ENCODE peak calls at places on chromosome 12, in eight cellular contexts. A, H, S, Q, E, N, U and W are unnamed samples.
A peak's percentile ranks its signal among the peaks of the same experiment; 100 is the strongest.

GRCh38 chr12:132523576-132524331 is 33.8 kb downstream of the FBRSL1 start:
- DNase-seq in Q (no peak), S (peak; percentile 84), N (peak; percentile 79), A (peak; percentile 62), H (peak; percentile 75), E (no peak), U (no peak), W (peak; percentile 55)

GRCh38 chr12:14059538-14059937 is 78.1 kb upstream of the GRIN2B start:
- DNase-seq in Q (no peak), U (no peak), A (no peak), N (no peak), S (no peak), E (no peak), H (peak; percentile 17), W (peak; percentile 62)

GRCh38 chr12:28104893-28105864 is 85.1 kb upstream of the CCDC91 start:
- DNase-seq in N (no peak), H (no peak), A (no peak), S (no peak), E (no peak), U (peak; percentile 56), Q (no peak), W (no peak)

GRCh38 chr12:67727652-67728295 is 79.2 kb downstream of the DYRK2 start:
- DNase-seq in S (no peak), H (no peak), A (no peak), N (no peak), E (no peak), Q (no peak), U (no peak), W (no peak)

GRCh38 chr12:58920956-58921861 is 905 bp upstream of the LRIG3 start:
- DNase-seq in E (no peak), N (no peak), U (no peak), A (no peak), H (no peak), S (no peak), Q (no peak), W (no peak)

GRCh38 chr12:114812858-114813761 is 129.1 kb upstream of the TBX3 start:
- DNase-seq in S (peak; percentile 31), Q (no peak), A (no peak), N (no peak), H (peak; percentile 77), E (no peak), U (peak; percentile 32), W (no peak)

GRCh38 chr12:107336705-107337104 is 243.4 kb upstream of the CRY1 start:
- DNase-seq in N (no peak), A (no peak), U (no peak), H (no peak), Q (no peak), E (no peak), S (no peak), W (no peak)

GRCh38 chr12:11133816-11134215 is 628 bp downstream of the TAS2R30 start:
- DNase-seq in Q (no peak), N (no peak), E (no peak), U (no peak), S (no peak), A (no peak), H (no peak), W (no peak)

GRCh38 chr12:2624543-2625266 is 170.1 kb upstream of the FKBP4 start:
- DNase-seq in N (no peak), H (peak; percentile 84), Q (no peak), U (peak; percentile 3), S (peak; percentile 93), A (no peak), E (no peak), W (peak; percentile 43)

GRCh38 chr12:89236748-89237428 is 115.4 kb downstream of the DUSP6 start:
- DNase-seq in N (no peak), Q (no peak), U (peak; percentile 60), H (no peak), S (no peak), A (no peak), E (no peak), W (peak; percentile 21)

GRCh38 chr12:3455312-3455711 is 35.7 kb upstream of the PRMT8 start:
- DNase-seq in U (no peak), H (no peak), S (no peak), A (no peak), E (no peak), N (no peak), Q (no peak), W (peak; percentile 69)

GRCh38 chr12:40054554-40055226 is 51.2 kb downstream of the SLC2A13 start:
- DNase-seq in H (no peak), E (peak; percentile 74), N (no peak), A (no peak), Q (no peak), S (no peak), U (peak; percentile 73), W (peak; percentile 20)

GRCh38 chr12:88291498-88292131 is 149.5 kb downstream of the TMTC3 start:
- DNase-seq in H (no peak), A (no peak), U (no peak), S (no peak), E (no peak), N (no peak), Q (no peak), W (no peak)

GRCh38 chr12:13164859-13165577 is 31.5 kb upstream of the EMP1 start:
- DNase-seq in U (no peak), A (no peak), E (no peak), N (no peak), Q (no peak), S (no peak), H (no peak), W (no peak)

GRCh38 chr12:953776-954175 is 4.3 kb upstream of the RAD52 start:
- DNase-seq in S (no peak), E (no peak), Q (no peak), U (peak; percentile 71), A (no peak), N (no peak), H (no peak), W (peak; percentile 29)

GRCh38 chr12:95096852-95097251 is 23.4 kb upstream of the NR2C1 start:
- DNase-seq in Q (no peak), H (no peak), U (peak; percentile 80), A (peak; percentile 15), N (peak; percentile 55), E (no peak), S (no peak), W (no peak)
- H3K27ac ChIP-seq in Q (no peak overlapping the region), H (peak overlapping the region; percentile 37), U (no peak overlapping the region), A (peak overlapping the region; percentile 53), N (peak overlapping the region; percentile 5), E (peak overlapping the region; percentile 62), S (no peak overlapping the region), W (no peak overlapping the region)

GRCh38 chr12:52387859-52388258 is 2.4 kb upstream of the KRT84 start:
- DNase-seq in N (no peak), A (no peak), Q (no peak), U (no peak), H (no peak), E (peak; percentile 42), S (no peak), W (no peak)

GRCh38 chr12:52389313-52390207 is 4.1 kb upstream of the KRT84 start:
- DNase-seq in S (peak; percentile 23), E (peak; percentile 48), U (peak; percentile 49), Q (no peak), N (no peak), H (no peak), A (no peak), W (no peak)

GRCh38 chr12:52392465-52393007 is 7.1 kb upstream of the KRT84 start:
- DNase-seq in A (no peak), H (no peak), S (no peak), N (no peak), E (peak; percentile 29), U (no peak), Q (no peak), W (no peak)

GRCh38 chr12:52391618-52392002 is 6.2 kb upstream of the KRT84 start:
- DNase-seq in Q (no peak), H (no peak), E (peak; percentile 89), N (peak; percentile 74), A (peak; percentile 72), S (no peak), U (no peak), W (no peak)

DNA sequence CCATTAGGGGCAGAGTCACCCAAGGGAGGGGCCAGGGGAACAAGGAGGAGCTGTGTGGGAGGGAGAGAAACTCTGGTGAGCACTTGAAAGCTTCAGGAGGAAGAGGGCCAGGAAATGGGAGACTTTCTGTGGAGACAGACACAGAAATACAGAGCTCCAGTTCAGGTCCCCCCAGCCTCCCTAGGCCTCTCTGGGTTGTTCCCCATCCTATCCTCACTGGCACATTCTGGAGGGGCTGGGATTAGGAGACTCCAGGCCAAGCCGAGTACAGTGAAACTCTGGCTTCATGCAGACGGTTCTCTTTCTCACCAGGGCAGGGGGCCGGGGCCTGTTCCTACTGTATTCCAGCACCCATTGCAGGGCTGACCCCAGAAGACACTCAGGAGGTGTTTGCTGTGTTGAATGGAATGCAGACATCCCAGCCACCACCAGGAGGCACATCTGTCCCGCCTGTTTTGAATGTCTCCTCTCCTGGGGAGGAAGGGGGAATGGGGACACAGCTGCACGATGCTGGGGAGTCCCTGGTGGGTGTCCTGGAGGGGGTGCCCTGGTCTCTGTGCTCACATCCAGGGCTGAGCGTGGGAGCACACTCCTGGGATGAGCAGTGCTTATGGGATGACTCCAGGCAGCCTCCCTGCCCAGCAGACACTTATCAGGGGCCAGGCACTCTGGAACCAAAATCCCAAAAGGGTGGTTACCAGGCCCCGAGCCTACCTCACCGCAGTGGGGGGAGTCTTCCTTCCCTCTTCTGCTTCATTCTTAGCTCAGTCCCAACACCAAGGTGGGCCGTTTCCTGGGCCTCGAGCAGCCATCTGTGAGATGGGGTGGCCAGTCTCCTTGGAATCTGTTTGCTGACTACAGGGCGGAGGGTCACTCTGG is 5.5 kb upstream of the KRT84 start:
- DNase-seq in E (peak; percentile 56), U (no peak), Q (no peak), S (peak; percentile 73), N (no peak), A (no peak), H (peak; percentile 51), W (no peak)
- TF ChIP-seq CTCF in E (peak; percentile 11), U (peak; percentile 59), Q (peak; percentile 7), S (peak; percentile 75), N (peak; percentile 24), A (peak; percentile 45), H (peak; percentile 75), W (no peak)

DNA sequence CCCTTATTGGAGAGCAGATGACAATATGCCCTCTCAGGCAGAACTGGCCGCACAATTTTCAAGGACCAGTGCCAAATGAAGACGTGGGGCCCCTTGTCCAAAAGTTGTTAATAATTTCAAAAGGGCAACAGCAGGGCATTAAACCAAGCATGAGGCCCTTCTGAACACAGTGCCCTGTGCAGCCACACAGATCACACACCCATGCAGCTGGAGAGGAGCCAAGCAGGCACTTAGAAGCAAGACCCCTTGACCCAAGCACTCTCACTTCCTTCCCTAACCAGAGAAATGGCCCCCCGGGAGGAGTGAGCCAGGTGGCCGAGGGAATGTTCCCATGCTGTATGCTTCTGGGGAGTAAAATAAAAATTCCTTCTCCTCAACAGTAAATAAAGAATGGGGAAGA is 114.0 kb upstream of the TMPO start:
- DNase-seq in Q (no peak), U (no peak), N (no peak), E (no peak), H (no peak), S (no peak), A (no peak), W (no peak)
- H3K27ac ChIP-seq in Q (no peak overlapping the region), U (no peak overlapping the region), N (no peak overlapping the region), E (no peak overlapping the region), H (no peak overlapping the region), S (no peak overlapping the region), A (no peak overlapping the region), W (no peak overlapping the region)

DNA sequence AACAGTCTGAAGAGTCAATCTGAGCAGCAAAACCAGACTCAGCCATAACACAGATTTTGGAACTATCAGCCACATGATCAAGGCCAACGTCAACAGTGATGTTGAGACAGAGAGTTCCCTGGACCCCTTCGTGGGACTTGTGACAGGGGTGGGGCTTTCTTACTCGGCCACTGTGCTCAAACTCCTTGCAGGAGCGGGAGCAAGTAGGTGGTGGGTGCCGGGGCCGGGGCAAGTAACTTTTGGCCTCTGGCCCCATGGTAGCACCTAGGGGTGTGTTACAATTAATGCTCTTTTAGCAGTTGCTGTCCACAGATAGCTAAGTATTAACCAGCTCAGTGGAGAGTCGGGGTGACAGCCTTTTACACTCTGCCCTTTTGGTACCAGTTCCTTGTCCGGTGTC is 384.4 kb downstream of the NUAK1 start:
- DNase-seq in E (no peak), H (no peak), U (no peak), S (no peak), A (no peak), Q (no peak), N (no peak), W (no peak)
- TF ChIP-seq CTCF in E (no peak), H (no peak), U (no peak), S (no peak), A (no peak), Q (no peak), N (no peak), W (no peak)